ENCODE peak calls at places on chromosome 20, in seven cellular contexts. B, N, Y, C, X, I and S are unnamed samples.

GRCh38 chr20:43853918-43854317 is 60.7 kb upstream of the TOX2 start:
- DNase-seq in B (no peak), N (no peak), Y (no peak), C (no peak), X (no peak), I (no peak), S (no peak)

GRCh38 chr20:8385247-8385646 is 253.2 kb downstream of the PLCB1 start:
- DNase-seq in B (no peak), N (no peak), Y (no peak), C (no peak), X (no peak), I (no peak), S (no peak)

GRCh38 chr20:2131366-2131765 is 29.7 kb downstream of the STK35 start:
- DNase-seq in B (no peak), N (no peak), Y (peak; percentile 6), C (no peak), X (no peak), I (no peak), S (no peak)

GRCh38 chr20:46255440-46256104 is 52.7 kb downstream of the CDH22 start:
- DNase-seq in B (no peak), N (peak; percentile 45), Y (peak; percentile 69), C (peak; percentile 64), X (no peak), I (peak; percentile 68), S (peak; percentile 51)

GRCh38 chr20:39849664-39850063 is 839.4 kb downstream of the MAFB start:
- DNase-seq in B (no peak), N (no peak), Y (no peak), C (no peak), X (no peak), I (peak; percentile 70), S (no peak)

GRCh38 chr20:654427-654770 is 1.4 kb upstream of the SRXN1 start:
- DNase-seq in B (no peak), N (no peak), Y (no peak), C (no peak), X (no peak), I (no peak), S (no peak)

GRCh38 chr20:46084805-46085792 is 4.7 kb downstream of the NCOA5 start:
- DNase-seq in B (no peak), N (no peak), Y (no peak), C (peak; percentile 73), X (no peak), I (no peak), S (peak; percentile 21)

GRCh38 chr20:50333856-50334255 is 143.2 kb downstream of the CEBPB start:
- DNase-seq in B (no peak), N (no peak), Y (no peak), C (no peak), X (no peak), I (no peak), S (no peak)

GRCh38 chr20:37827605-37828004 is 75.3 kb upstream of the VSTM2L start:
- DNase-seq in B (no peak), N (no peak), Y (no peak), C (no peak), X (no peak), I (no peak), S (no peak)

GRCh38 chr20:36950432-36951197 is 893 bp downstream of the SAMHD1 start:
- DNase-seq in B (no peak), N (no peak), Y (no peak), C (no peak), X (no peak), I (no peak), S (peak; percentile 52)

GRCh38 chr20:58997141-58997770 is 9.8 kb downstream of the CTSZ start:
- DNase-seq in B (no peak), N (no peak), Y (no peak), C (no peak), X (no peak), I (no peak), S (no peak)
- TF ChIP-seq JUND in B (no peak), N (no peak), Y (no peak), C (no peak), X (no peak), I (no peak), S (no peak)

GRCh38 chr20:62356948-62357667 is 10.0 kb downstream of the LAMA5 start:
- DNase-seq in B (no peak), N (peak; percentile 82), Y (no peak), C (no peak), X (no peak), I (peak; percentile 66), S (no peak)

GRCh38 chr20:62359491-62360121 is 7.5 kb downstream of the LAMA5 start:
- DNase-seq in B (no peak), N (no peak), Y (peak; percentile 73), C (no peak), X (no peak), I (no peak), S (no peak)

GRCh38 chr20:62357681-62358080 is 9.4 kb downstream of the LAMA5 start:
- DNase-seq in B (no peak), N (no peak), Y (no peak), C (no peak), X (no peak), I (no peak), S (no peak)

GRCh38 chr20:62358171-62358719 is 8.9 kb downstream of the LAMA5 start:
- DNase-seq in B (no peak), N (peak; percentile 50), Y (no peak), C (no peak), X (no peak), I (peak; percentile 79), S (peak; percentile 91)

DNA sequence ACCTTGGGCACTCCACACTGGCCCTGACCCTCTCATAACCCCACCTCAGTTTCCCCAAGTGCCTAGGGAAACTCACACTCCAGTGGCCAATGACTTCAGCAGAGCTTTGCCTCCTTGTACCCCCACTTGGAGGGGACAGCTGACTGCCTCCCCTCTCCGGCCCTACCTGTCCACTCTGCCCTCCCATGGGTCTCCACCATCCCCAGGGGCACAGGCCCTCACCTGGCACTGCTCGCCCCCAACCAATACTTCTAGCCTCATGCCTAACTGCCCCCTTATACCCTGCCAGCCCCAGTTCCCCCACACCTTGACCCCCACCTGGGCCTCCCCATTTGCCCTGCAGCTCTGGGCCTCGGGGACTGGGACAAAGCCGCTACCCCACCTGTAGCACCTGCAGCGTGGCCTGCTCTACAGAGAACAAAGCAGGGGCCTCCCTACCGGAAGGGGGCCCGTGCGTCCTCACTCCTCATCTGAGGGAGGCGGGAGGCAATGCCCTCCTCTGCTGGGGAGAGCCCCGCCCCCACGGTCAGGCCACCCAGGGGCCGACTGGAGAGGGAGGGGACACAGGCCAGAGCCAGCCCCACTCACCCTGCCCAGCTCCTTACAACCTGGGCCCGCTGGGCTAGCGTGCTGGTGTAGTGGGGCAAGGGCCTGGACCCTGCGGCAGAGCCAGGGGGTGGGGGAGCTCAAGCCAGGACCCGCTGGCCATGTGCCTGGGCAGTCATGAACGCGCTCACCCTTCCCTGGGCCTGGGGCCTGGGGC is 8.2 kb downstream of the LAMA5 start:
- DNase-seq in B (no peak), N (peak; percentile 83), Y (no peak), C (no peak), X (no peak), I (no peak), S (no peak)
- TF ChIP-seq JUND in B (no peak), N (peak; percentile 23), Y (no peak), C (no peak), X (no peak), I (no peak), S (no peak)

GRCh38 chr20:17320456-17320855 is 93.6 kb downstream of the PCSK2 start:
- DNase-seq in B (no peak), N (no peak), Y (no peak), C (no peak), X (no peak), I (no peak), S (no peak)
- TF ChIP-seq JUND in B (no peak), N (no peak), Y (no peak), C (no peak), X (no peak), I (no peak), S (no peak)

GRCh38 chr20:56517211-56517610 is 7.3 kb upstream of the FAM209A start:
- DNase-seq in B (no peak), N (no peak), Y (no peak), C (no peak), X (no peak), I (no peak), S (no peak)

GRCh38 chr20:56518126-56518525 is 6.4 kb upstream of the FAM209A start:
- DNase-seq in B (no peak), N (no peak), Y (no peak), C (no peak), X (no peak), I (no peak), S (no peak)

GRCh38 chr20:56516631-56517030 is 7.9 kb upstream of the FAM209A start:
- DNase-seq in B (no peak), N (no peak), Y (no peak), C (no peak), X (no peak), I (no peak), S (no peak)

GRCh38 chr20:56518999-56519398 is 5.5 kb upstream of the FAM209A start:
- DNase-seq in B (no peak), N (no peak), Y (no peak), C (no peak), X (no peak), I (no peak), S (no peak)

GRCh38 chr20:56517641-56518040 is 6.9 kb upstream of the FAM209A start:
- DNase-seq in B (no peak), N (no peak), Y (no peak), C (no peak), X (no peak), I (no peak), S (no peak)
- TF ChIP-seq JUND in B (no peak), N (no peak), Y (no peak), C (no peak), X (no peak), I (no peak), S (no peak)

DNA sequence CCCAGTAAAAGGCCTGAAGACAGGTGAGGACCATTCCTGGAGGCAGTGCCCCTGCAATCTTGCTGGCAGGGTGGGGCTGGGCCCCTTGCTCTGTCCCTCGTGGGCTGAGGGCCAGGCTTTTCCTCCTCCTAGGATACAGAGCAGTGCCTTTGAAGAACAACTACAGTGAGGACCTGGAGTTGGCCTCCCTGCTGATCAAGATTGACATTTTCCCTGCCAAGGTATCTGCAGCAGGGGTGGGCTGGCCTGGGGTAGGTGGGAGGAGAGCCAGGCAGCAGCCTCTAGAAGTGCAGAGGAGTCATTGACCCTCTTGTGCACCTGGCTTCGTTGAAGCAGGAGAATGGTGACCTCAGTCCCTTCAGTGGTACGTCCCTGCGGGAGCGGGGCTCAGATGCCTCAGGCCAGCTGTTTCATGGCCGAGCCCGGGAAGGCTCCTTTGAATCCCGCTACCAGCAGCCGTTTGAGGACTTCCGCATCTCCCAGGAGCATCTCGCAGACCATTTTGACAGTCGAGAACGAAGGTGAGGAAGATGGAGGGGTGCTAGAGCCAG is 36.5 kb downstream of the PLCG1 start:
- DNase-seq in B (no peak), N (no peak), Y (no peak), C (no peak), X (no peak), I (no peak), S (no peak)
- TF ChIP-seq JUND in B (no peak), N (no peak), Y (no peak), C (no peak), X (no peak), I (no peak), S (no peak)

DNA sequence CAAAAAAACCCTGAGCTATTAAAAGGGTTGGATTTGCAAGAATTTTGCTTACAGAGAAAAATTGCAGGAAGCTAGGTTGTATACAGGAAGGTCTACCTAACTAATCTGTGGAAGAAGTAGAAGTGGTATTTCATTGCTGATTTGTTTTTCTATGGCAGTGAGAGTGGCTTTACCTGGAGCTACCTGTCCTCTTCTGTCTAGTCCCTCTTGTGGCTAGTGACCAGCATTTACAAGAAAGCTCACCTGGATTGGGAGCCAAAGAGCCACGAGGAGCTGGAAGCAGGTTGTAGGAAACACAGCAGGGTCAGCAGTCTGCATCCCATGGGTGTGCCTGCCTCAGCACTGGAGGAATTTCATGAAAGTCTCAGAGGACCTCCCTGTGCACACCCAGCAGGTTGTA is 120.3 kb upstream of the RALGAPA2 start:
- DNase-seq in B (no peak), N (no peak), Y (no peak), C (no peak), X (no peak), I (no peak), S (peak; percentile 66)
- TF ChIP-seq JUND in B (no peak), N (no peak), Y (no peak), C (no peak), X (no peak), I (no peak), S (no peak)